ENCODE peak calls at places on chromosomes 6 and 20, in nine cellular contexts. One of them, this sample, is unnamed.
A peak's percentile ranks its signal among the peaks of the same experiment; 100 is the strongest.

GRCh38 chr6:149201068-149201655 is 116.3 kb upstream of the TAB2 start:
- DNase-seq in IMR-90: no peak
- DNase-seq in mammary epithelial cell: no peak
- DNase-seq in NT2/D1: no peak
- DNase-seq in fibroblast of lung: no peak
- DNase-seq in HCT116: no peak
- DNase-seq in DND-41: no peak
- DNase-seq in neural progenitor cell: no peak
- DNase-seq in mesendoderm: no peak
- DNase-seq in this sample: no peak

GRCh38 chr6:53582963-53583362 is 38.1 kb upstream of the GCLC start:
- DNase-seq in neural progenitor cell: no peak
- DNase-seq in NT2/D1: no peak
- DNase-seq in DND-41: no peak
- DNase-seq in IMR-90: peak; percentile 38
- DNase-seq in mesendoderm: no peak
- DNase-seq in fibroblast of lung: no peak
- DNase-seq in mammary epithelial cell: peak; percentile 31
- DNase-seq in HCT116: no peak
- DNase-seq in this sample: peak; percentile 7

GRCh38 chr6:132167966-132168365 is 216.8 kb upstream of the CCN2 start:
- DNase-seq in neural progenitor cell: no peak
- DNase-seq in DND-41: no peak
- DNase-seq in mesendoderm: no peak
- DNase-seq in HCT116: no peak
- DNase-seq in mammary epithelial cell: peak; percentile 59
- DNase-seq in IMR-90: no peak
- DNase-seq in NT2/D1: no peak
- DNase-seq in fibroblast of lung: no peak
- DNase-seq in this sample: no peak

GRCh38 chr6:159933077-159933476 is 35.8 kb upstream of the IGF2R start:
- DNase-seq in fibroblast of lung: no peak
- DNase-seq in NT2/D1: no peak
- DNase-seq in mammary epithelial cell: no peak
- DNase-seq in HCT116: no peak
- DNase-seq in neural progenitor cell: no peak
- DNase-seq in IMR-90: peak; percentile 16
- DNase-seq in DND-41: no peak
- DNase-seq in mesendoderm: no peak
- DNase-seq in this sample: peak; percentile 29

GRCh38 chr6:91539451-91539850 is 952.6 kb upstream of the MAP3K7 start:
- DNase-seq in neural progenitor cell: no peak
- DNase-seq in DND-41: no peak
- DNase-seq in mesendoderm: no peak
- DNase-seq in mammary epithelial cell: no peak
- DNase-seq in HCT116: no peak
- DNase-seq in NT2/D1: no peak
- DNase-seq in IMR-90: no peak
- DNase-seq in fibroblast of lung: no peak
- DNase-seq in this sample: no peak

GRCh38 chr6:113203135-113203534 is 654.0 kb upstream of the MARCKS start:
- DNase-seq in HCT116: no peak
- DNase-seq in mammary epithelial cell: no peak
- DNase-seq in NT2/D1: no peak
- DNase-seq in IMR-90: no peak
- DNase-seq in DND-41: no peak
- DNase-seq in neural progenitor cell: no peak
- DNase-seq in fibroblast of lung: no peak
- DNase-seq in mesendoderm: no peak
- DNase-seq in this sample: no peak

GRCh38 chr6:31575335-31575901 is at the start of gene TNF:
- DNase-seq in HCT116: no peak
- DNase-seq in IMR-90: no peak
- DNase-seq in fibroblast of lung: no peak
- DNase-seq in NT2/D1: no peak
- DNase-seq in mammary epithelial cell: peak; percentile 45
- DNase-seq in neural progenitor cell: no peak
- DNase-seq in DND-41: peak; percentile 92
- DNase-seq in mesendoderm: no peak
- DNase-seq in this sample: no peak

GRCh38 chr20:5195655-5196054 is 68.8 kb downstream of the CDS2 start:
- DNase-seq in HCT116: no peak
- DNase-seq in DND-41: no peak
- DNase-seq in neural progenitor cell: no peak
- DNase-seq in mesendoderm: no peak
- DNase-seq in mammary epithelial cell: peak; percentile 52
- DNase-seq in IMR-90: peak; percentile 77
- DNase-seq in fibroblast of lung: peak; percentile 13
- DNase-seq in NT2/D1: no peak
- DNase-seq in this sample: no peak

GRCh38 chr20:24662756-24663399 is 193.4 kb downstream of the SYNDIG1 start:
- DNase-seq in IMR-90: peak; percentile 48
- DNase-seq in fibroblast of lung: peak; percentile 67
- DNase-seq in DND-41: no peak
- DNase-seq in HCT116: no peak
- DNase-seq in neural progenitor cell: no peak
- DNase-seq in mammary epithelial cell: no peak
- DNase-seq in mesendoderm: no peak
- DNase-seq in NT2/D1: no peak
- DNase-seq in this sample: peak; percentile 45

GRCh38 chr6:134585529-134585873 is 267.6 kb upstream of the SGK1 start:
- DNase-seq in IMR-90: no peak
- DNase-seq in mesendoderm: peak; percentile 79
- DNase-seq in HCT116: no peak
- DNase-seq in DND-41: no peak
- DNase-seq in NT2/D1: no peak
- DNase-seq in fibroblast of lung: no peak
- DNase-seq in mammary epithelial cell: no peak
- DNase-seq in neural progenitor cell: no peak
- DNase-seq in this sample: no peak

GRCh38 chr6:33690766-33691165 is 20.7 kb downstream of the UQCC2 start:
- DNase-seq in NT2/D1: no peak
- DNase-seq in IMR-90: no peak
- DNase-seq in HCT116: no peak
- DNase-seq in neural progenitor cell: no peak
- DNase-seq in fibroblast of lung: no peak
- DNase-seq in DND-41: no peak
- DNase-seq in mesendoderm: no peak
- DNase-seq in mammary epithelial cell: no peak
- DNase-seq in this sample: no peak

GRCh38 chr20:33445881-33446615 is 2.5 kb upstream of the SNTA1 start:
- DNase-seq in DND-41: no peak
- DNase-seq in neural progenitor cell: no peak
- DNase-seq in mammary epithelial cell: no peak
- DNase-seq in HCT116: no peak
- DNase-seq in mesendoderm: no peak
- DNase-seq in fibroblast of lung: no peak
- DNase-seq in IMR-90: no peak
- DNase-seq in NT2/D1: no peak
- DNase-seq in this sample: no peak

GRCh38 chr6:141467041-141467440 is 665.7 kb upstream of the GJE1 start:
- DNase-seq in NT2/D1: peak; percentile 38
- DNase-seq in fibroblast of lung: no peak
- DNase-seq in DND-41: no peak
- DNase-seq in neural progenitor cell: no peak
- DNase-seq in mesendoderm: peak; percentile 29
- DNase-seq in HCT116: no peak
- DNase-seq in mammary epithelial cell: no peak
- DNase-seq in IMR-90: no peak
- DNase-seq in this sample: no peak

GRCh38 chr6:141460743-141461484 is 671.8 kb upstream of the GJE1 start:
- DNase-seq in IMR-90: no peak
- DNase-seq in mesendoderm: peak; percentile 33
- DNase-seq in HCT116: no peak
- DNase-seq in neural progenitor cell: no peak
- DNase-seq in fibroblast of lung: no peak
- DNase-seq in DND-41: no peak
- DNase-seq in mammary epithelial cell: no peak
- DNase-seq in NT2/D1: no peak
- DNase-seq in this sample: no peak

GRCh38 chr6:141467881-141468280 is 664.8 kb upstream of the GJE1 start:
- DNase-seq in mammary epithelial cell: no peak
- DNase-seq in HCT116: no peak
- DNase-seq in IMR-90: no peak
- DNase-seq in neural progenitor cell: no peak
- DNase-seq in mesendoderm: peak; percentile 92
- DNase-seq in NT2/D1: no peak
- DNase-seq in fibroblast of lung: no peak
- DNase-seq in DND-41: no peak
- DNase-seq in this sample: peak; percentile 32

GRCh38 chr6:141464490-141464889 is 668.2 kb upstream of the GJE1 start:
- DNase-seq in mammary epithelial cell: peak; percentile 4
- DNase-seq in HCT116: no peak
- DNase-seq in NT2/D1: no peak
- DNase-seq in mesendoderm: peak; percentile 60
- DNase-seq in fibroblast of lung: peak; percentile 53
- DNase-seq in IMR-90: peak; percentile 35
- DNase-seq in DND-41: no peak
- DNase-seq in neural progenitor cell: no peak
- DNase-seq in this sample: peak; percentile 68

GRCh38 chr6:141463237-141463977 is 669.3 kb upstream of the GJE1 start:
- DNase-seq in IMR-90: peak; percentile 57
- DNase-seq in neural progenitor cell: no peak
- DNase-seq in HCT116: no peak
- DNase-seq in fibroblast of lung: peak; percentile 58
- DNase-seq in mammary epithelial cell: no peak
- DNase-seq in mesendoderm: no peak
- DNase-seq in NT2/D1: no peak
- DNase-seq in DND-41: no peak
- DNase-seq in this sample: peak; percentile 61
- H3K4me3 ChIP-seq in IMR-90: no peak overlapping the region
- H3K4me3 ChIP-seq in neural progenitor cell: no peak overlapping the region
- H3K4me3 ChIP-seq in HCT116: no peak overlapping the region
- H3K4me3 ChIP-seq in fibroblast of lung: no peak overlapping the region
- H3K4me3 ChIP-seq in mammary epithelial cell: peak overlapping the region; percentile 20
- H3K4me3 ChIP-seq in mesendoderm: no peak overlapping the region
- H3K4me3 ChIP-seq in NT2/D1: no peak overlapping the region
- H3K4me3 ChIP-seq in DND-41: no peak overlapping the region
- H3K4me3 ChIP-seq in this sample: peak overlapping the region; percentile 77

DNA sequence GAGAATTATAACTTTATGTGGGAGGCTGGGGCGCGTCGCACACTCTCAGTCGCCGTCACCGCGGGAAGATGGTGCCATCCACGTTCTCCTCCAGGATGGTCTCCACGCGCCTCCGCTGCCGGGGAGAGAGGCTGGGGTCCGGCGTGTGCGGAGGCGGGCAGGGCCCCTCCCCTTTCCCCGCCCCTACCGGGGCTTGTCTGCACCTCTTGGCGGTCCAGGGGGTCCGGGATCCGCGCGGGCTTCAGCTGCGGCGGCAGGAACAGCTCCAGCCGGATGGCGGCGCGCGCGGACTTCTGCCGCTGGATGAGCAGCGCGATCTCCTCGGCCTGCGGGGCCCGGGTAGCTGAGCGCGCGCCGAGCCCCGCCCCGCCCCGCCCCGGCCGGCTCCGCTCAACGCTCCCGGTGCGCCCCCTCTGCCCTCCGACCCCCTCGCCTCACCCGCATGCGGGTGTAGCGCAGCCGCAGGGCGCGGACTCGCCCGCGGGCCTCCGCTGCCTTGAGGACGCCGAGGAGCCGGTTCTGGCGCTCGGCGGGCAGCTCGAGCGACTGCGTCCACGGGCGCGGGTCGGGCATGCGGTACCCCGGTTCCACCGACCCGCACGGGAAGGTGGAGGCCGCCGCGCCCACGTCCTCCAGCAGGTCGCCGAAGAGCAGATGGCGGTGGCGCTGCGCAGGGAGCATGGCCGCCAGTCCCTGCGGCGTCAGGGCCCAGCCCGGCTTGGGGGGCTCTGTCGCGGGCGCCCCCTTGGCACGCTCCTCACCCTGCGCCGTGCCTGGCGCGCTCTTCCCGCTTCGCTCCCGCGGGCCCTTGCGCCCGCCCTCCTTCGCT is 604 bp downstream of the LKAAEAR1 start:
- DNase-seq in NT2/D1: peak; percentile 64
- DNase-seq in DND-41: peak; percentile 84
- DNase-seq in fibroblast of lung: peak; percentile 65
- DNase-seq in HCT116: no peak
- DNase-seq in neural progenitor cell: peak; percentile 94
- DNase-seq in mammary epithelial cell: peak; percentile 51
- DNase-seq in mesendoderm: peak; percentile 81
- DNase-seq in IMR-90: peak; percentile 67
- DNase-seq in this sample: peak; percentile 85
- H3K9ac ChIP-seq in NT2/D1: peak overlapping the region; percentile 88
- H3K9ac ChIP-seq in DND-41: peak overlapping the region; percentile 76
- H3K9ac ChIP-seq in fibroblast of lung: no peak overlapping the region
- H3K9ac ChIP-seq in HCT116: no peak overlapping the region
- H3K9ac ChIP-seq in neural progenitor cell: no peak overlapping the region
- H3K9ac ChIP-seq in mammary epithelial cell: no peak overlapping the region
- H3K9ac ChIP-seq in mesendoderm: peak overlapping the region; percentile 72
- H3K9ac ChIP-seq in IMR-90: no peak overlapping the region
- H3K9ac ChIP-seq in this sample: no peak overlapping the region

GRCh38 chr6:107911711-107912110 is 46.3 kb downstream of the SEC63 start:
- DNase-seq in DND-41: no peak
- DNase-seq in NT2/D1: no peak
- DNase-seq in IMR-90: no peak
- DNase-seq in fibroblast of lung: no peak
- DNase-seq in mesendoderm: no peak
- DNase-seq in neural progenitor cell: no peak
- DNase-seq in HCT116: no peak
- DNase-seq in mammary epithelial cell: no peak
- DNase-seq in this sample: no peak
- H3K27me3 ChIP-seq in DND-41: no peaks in the 10 kb centered on the region
- H3K27me3 ChIP-seq in NT2/D1: no peaks in the 10 kb centered on the region
- H3K27me3 ChIP-seq in IMR-90: no peaks in the 10 kb centered on the region
- H3K27me3 ChIP-seq in fibroblast of lung: no peaks in the 10 kb centered on the region
- H3K27me3 ChIP-seq in mesendoderm: no peaks in the 10 kb centered on the region
- H3K27me3 ChIP-seq in neural progenitor cell: no peaks in the 10 kb centered on the region
- H3K27me3 ChIP-seq in HCT116: no peaks in the 10 kb centered on the region
- H3K27me3 ChIP-seq in mammary epithelial cell: no peaks in the 10 kb centered on the region
- H3K27me3 ChIP-seq in this sample: no peaks in the 10 kb centered on the region

GRCh38 chr6:48111143-48111506 is at the start of gene PTCHD4:
- DNase-seq in mammary epithelial cell: peak; percentile 97
- DNase-seq in HCT116: peak; percentile 13
- DNase-seq in neural progenitor cell: peak; percentile 41
- DNase-seq in fibroblast of lung: peak; percentile 48
- DNase-seq in IMR-90: peak; percentile 48
- DNase-seq in DND-41: no peak
- DNase-seq in NT2/D1: peak; percentile 11
- DNase-seq in mesendoderm: peak; percentile 75
- DNase-seq in this sample: peak; percentile 69

GRCh38 chr6:48111575-48111974 is 578 bp upstream of the PTCHD4 start:
- DNase-seq in DND-41: no peak
- DNase-seq in mammary epithelial cell: no peak
- DNase-seq in fibroblast of lung: no peak
- DNase-seq in HCT116: no peak
- DNase-seq in NT2/D1: no peak
- DNase-seq in mesendoderm: peak; percentile 19
- DNase-seq in neural progenitor cell: peak; percentile 13
- DNase-seq in IMR-90: peak; percentile 15
- DNase-seq in this sample: no peak

GRCh38 chr6:48110436-48111142 is 408 bp downstream of the PTCHD4 start:
- DNase-seq in NT2/D1: no peak
- DNase-seq in HCT116: no peak
- DNase-seq in IMR-90: no peak
- DNase-seq in fibroblast of lung: peak; percentile 12
- DNase-seq in neural progenitor cell: no peak
- DNase-seq in mesendoderm: no peak
- DNase-seq in DND-41: no peak
- DNase-seq in mammary epithelial cell: no peak
- DNase-seq in this sample: no peak

GRCh38 chr6:48113130-48113529 is 2.1 kb upstream of the PTCHD4 start:
- DNase-seq in HCT116: no peak
- DNase-seq in neural progenitor cell: peak; percentile 7
- DNase-seq in IMR-90: no peak
- DNase-seq in fibroblast of lung: no peak
- DNase-seq in DND-41: no peak
- DNase-seq in NT2/D1: no peak
- DNase-seq in mesendoderm: peak; percentile 72
- DNase-seq in mammary epithelial cell: no peak
- DNase-seq in this sample: no peak

GRCh38 chr6:48109902-48110301 is 1.1 kb downstream of the PTCHD4 start:
- DNase-seq in fibroblast of lung: peak; percentile 26
- DNase-seq in HCT116: no peak
- DNase-seq in DND-41: no peak
- DNase-seq in neural progenitor cell: no peak
- DNase-seq in IMR-90: no peak
- DNase-seq in mesendoderm: no peak
- DNase-seq in mammary epithelial cell: peak; percentile 59
- DNase-seq in NT2/D1: no peak
- DNase-seq in this sample: peak; percentile 46
- H3K4me3 ChIP-seq in fibroblast of lung: no peak overlapping the region
- H3K4me3 ChIP-seq in HCT116: no peak overlapping the region
- H3K4me3 ChIP-seq in DND-41: no peak overlapping the region
- H3K4me3 ChIP-seq in neural progenitor cell: peak overlapping the region; percentile 73
- H3K4me3 ChIP-seq in IMR-90: peak overlapping the region; percentile 95
- H3K4me3 ChIP-seq in mesendoderm: no peak overlapping the region
- H3K4me3 ChIP-seq in mammary epithelial cell: peak overlapping the region; percentile 74
- H3K4me3 ChIP-seq in NT2/D1: no peak overlapping the region
- H3K4me3 ChIP-seq in this sample: peak overlapping the region; percentile 79